ENCODE peak calls at places on chromosomes 12 and 14, in eight cellular contexts. Q, G, D, A, T, M, K and U are unnamed samples.

GRCh38 chr12:54060174-54060974 is 6.7 kb downstream of the HOXC4 start:
- DNase-seq in Q (no peak), G (no peak), D (no peak), A (no peak), T (peak), M (no peak), K (no peak), U (no peak)

GRCh38 chr12:15757553-15758255 is 31.5 kb downstream of the EPS8 start:
- DNase-seq in Q (no peak), G (no peak), D (no peak), A (no peak), T (no peak), M (peak), K (no peak), U (no peak)

GRCh38 chr14:91373591-91374245 is 43.9 kb downstream of the CCDC88C start:
- DNase-seq in Q (no peak), G (no peak), D (no peak), A (peak), T (no peak), M (no peak), K (peak), U (no peak)

GRCh38 chr12:6698352-6699046 is 2.1 kb downstream of the PIANP start:
- DNase-seq in Q (no peak), G (no peak), D (no peak), A (no peak), T (no peak), M (no peak), K (no peak), U (no peak)

GRCh38 chr12:78680596-78680995 is 184.0 kb upstream of the SYT1 start:
- DNase-seq in Q (no peak), G (no peak), D (no peak), A (no peak), T (no peak), M (no peak), K (no peak), U (no peak)

GRCh38 chr12:116692605-116693004 is 45.3 kb downstream of the SPRING1 start:
- DNase-seq in Q (no peak), G (no peak), D (no peak), A (no peak), T (no peak), M (no peak), K (no peak), U (no peak)

GRCh38 chr12:15778126-15778525 is 11.1 kb downstream of the EPS8 start:
- DNase-seq in Q (no peak), G (no peak), D (no peak), A (no peak), T (no peak), M (no peak), K (no peak), U (no peak)

GRCh38 chr14:23562822-23563472 is 4.6 kb downstream of the AP1G2 start:
- DNase-seq in Q (no peak), G (peak), D (peak), A (no peak), T (peak), M (no peak), K (no peak), U (peak)

GRCh38 chr14:96614528-96614927 is 112.3 kb downstream of the PAPOLA start:
- DNase-seq in Q (no peak), G (no peak), D (no peak), A (no peak), T (no peak), M (no peak), K (no peak), U (no peak)

GRCh38 chr12:10364839-10365681 is 24.8 kb downstream of the KLRK1 start:
- DNase-seq in Q (peak), G (peak), D (peak), A (peak), T (no peak), M (peak), K (peak), U (no peak)

GRCh38 chr12:30695327-30696102 is at the start of gene IPO8:
- DNase-seq in Q (peak), G (peak), D (peak), A (peak), T (peak), M (peak), K (peak), U (peak)

GRCh38 chr14:68401855-68402254 is 391.0 kb downstream of the ZFP36L1 start:
- DNase-seq in Q (no peak), G (no peak), D (no peak), A (peak), T (no peak), M (no peak), K (peak), U (no peak)

GRCh38 chr14:56156096-56156495 is 37.9 kb downstream of the PELI2 start:
- DNase-seq in Q (no peak), G (no peak), D (no peak), A (no peak), T (no peak), M (no peak), K (no peak), U (no peak)

GRCh38 chr14:89723930-89724915 is 230.3 kb downstream of the EFCAB11 start:
- DNase-seq in Q (no peak), G (no peak), D (no peak), A (no peak), T (no peak), M (no peak), K (no peak), U (no peak)

GRCh38 chr12:105920161-105920684 is 218.5 kb downstream of the NUAK1 start:
- DNase-seq in Q (no peak), G (no peak), D (no peak), A (no peak), T (no peak), M (no peak), K (no peak), U (no peak)

GRCh38 chr14:103696466-103697071 is 18.7 kb downstream of the XRCC3 start:
- DNase-seq in Q (peak), G (no peak), D (no peak), A (no peak), T (peak), M (no peak), K (no peak), U (peak)

GRCh38 chr12:121839106-121839992 is 19.3 kb downstream of the HPD start:
- DNase-seq in Q (peak), G (peak), D (peak), A (peak), T (peak), M (peak), K (peak), U (peak)
- TF ChIP-seq CTCF in Q (peak), G (no peak), D (peak), A (no peak), T (peak), M (peak), K (peak), U (peak)

GRCh38 chr12:126706300-126706699 is 1560.7 kb upstream of the TMEM132C start:
- DNase-seq in Q (no peak), G (no peak), D (peak), A (no peak), T (no peak), M (no peak), K (no peak), U (no peak)

GRCh38 chr12:126708492-126708896 is 1558.5 kb upstream of the TMEM132C start:
- DNase-seq in Q (peak), G (no peak), D (no peak), A (no peak), T (no peak), M (no peak), K (no peak), U (no peak)

GRCh38 chr12:126700115-126700514 is 1566.9 kb upstream of the TMEM132C start:
- DNase-seq in Q (no peak), G (no peak), D (no peak), A (no peak), T (no peak), M (no peak), K (no peak), U (no peak)

GRCh38 chr12:126704609-126705008 is 1562.4 kb upstream of the TMEM132C start:
- DNase-seq in Q (no peak), G (no peak), D (no peak), A (no peak), T (no peak), M (no peak), K (no peak), U (no peak)
- TF ChIP-seq CTCF in Q (no peak), G (no peak), D (peak), A (no peak), T (peak), M (peak), K (no peak), U (no peak)

GRCh38 chr12:68403711-68404110 is 71.5 kb upstream of the MDM1 start:
- DNase-seq in Q (no peak), G (no peak), D (no peak), A (no peak), T (no peak), M (no peak), K (no peak), U (no peak)

GRCh38 chr12:68403296-68403695 is 71.1 kb upstream of the MDM1 start:
- DNase-seq in Q (no peak), G (no peak), D (no peak), A (no peak), T (no peak), M (no peak), K (no peak), U (no peak)

GRCh38 chr12:68405292-68405900 is 73.2 kb upstream of the MDM1 start:
- DNase-seq in Q (no peak), G (no peak), D (no peak), A (no peak), T (no peak), M (no peak), K (no peak), U (no peak)

GRCh38 chr12:68402422-68402821 is 70.3 kb upstream of the MDM1 start:
- DNase-seq in Q (no peak), G (no peak), D (no peak), A (no peak), T (no peak), M (no peak), K (no peak), U (no peak)

DNA sequence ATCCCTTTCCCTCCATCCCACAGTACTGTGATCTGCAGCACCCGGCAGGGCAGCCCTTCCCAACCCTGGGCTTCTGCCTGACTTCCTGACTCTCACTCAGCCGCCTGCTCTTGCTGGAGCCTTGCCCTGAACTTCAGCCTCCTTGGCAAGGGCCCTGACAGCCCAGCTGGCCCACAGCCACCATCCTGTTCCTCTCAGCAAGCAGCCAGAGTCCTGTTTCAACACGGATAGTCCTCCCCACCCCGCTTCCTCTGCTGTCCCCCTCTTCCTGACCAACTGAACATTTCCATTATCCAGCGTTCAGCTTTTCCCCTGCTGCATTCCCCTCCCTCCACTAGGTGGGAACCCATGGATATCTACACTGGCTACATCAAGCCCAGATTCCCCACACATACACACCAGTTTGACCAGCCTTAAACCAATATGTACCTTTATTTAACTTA is 74.0 kb upstream of the MDM1 start:
- DNase-seq in Q (peak), G (peak), D (peak), A (no peak), T (no peak), M (no peak), K (no peak), U (no peak)
- TF ChIP-seq CTCF in Q (peak), G (no peak), D (peak), A (no peak), T (no peak), M (peak), K (no peak), U (peak)

DNA sequence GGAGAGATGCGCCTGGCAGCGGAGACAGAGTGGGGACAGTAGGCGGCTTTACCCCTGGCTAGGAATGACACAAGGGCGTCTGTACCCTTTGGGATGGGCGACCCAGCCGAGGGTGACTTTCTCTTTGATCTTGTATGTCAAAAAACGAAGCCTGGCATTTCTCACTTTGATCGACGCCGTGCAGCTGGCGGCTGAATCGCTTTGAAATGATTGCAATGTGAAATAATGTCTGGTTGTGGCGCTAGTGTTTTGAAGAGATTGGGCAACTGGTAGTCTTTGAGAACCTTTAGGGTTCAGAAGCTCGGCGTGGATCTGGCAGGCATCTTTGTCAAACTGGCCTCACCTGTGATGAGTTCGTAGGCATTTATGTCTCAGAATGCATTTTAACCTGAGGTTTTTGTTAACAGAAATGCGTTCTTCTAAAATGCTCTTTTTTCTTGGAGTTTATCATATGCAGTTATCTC is 992 bp downstream of the ATF1 start:
- DNase-seq in Q (no peak), G (no peak), D (no peak), A (no peak), T (no peak), M (no peak), K (no peak), U (no peak)
- TF ChIP-seq CTCF in Q (no peak), G (no peak), D (no peak), A (no peak), T (no peak), M (no peak), K (no peak), U (no peak)

GRCh38 chr14:59020382-59020781 is 168.1 kb upstream of the DAAM1 start:
- DNase-seq in Q (peak), G (peak), D (no peak), A (no peak), T (no peak), M (peak), K (no peak), U (no peak)
- TF ChIP-seq CTCF in Q (peak), G (peak), D (peak), A (peak), T (peak), M (peak), K (peak), U (peak)

DNA sequence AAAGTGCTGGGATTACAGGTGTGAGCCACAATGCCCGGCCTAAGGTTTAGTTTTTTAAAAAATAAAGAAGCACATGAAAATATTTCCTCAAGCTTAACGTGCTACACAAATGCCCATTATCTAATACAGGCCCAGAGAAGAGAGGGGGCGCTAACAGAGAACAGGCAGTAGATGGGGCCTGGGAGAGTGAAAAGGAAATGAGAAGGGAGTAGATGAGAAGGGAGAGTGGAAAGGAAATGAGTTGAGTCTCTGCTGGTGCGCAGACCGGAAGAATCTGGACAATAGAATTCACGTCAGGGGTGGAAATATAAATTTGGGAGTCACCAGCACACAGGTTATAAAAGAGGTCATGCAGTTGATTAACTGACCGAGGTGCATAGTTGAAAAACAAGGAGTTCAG is 10.7 kb downstream of the PXN start:
- DNase-seq in Q (no peak), G (no peak), D (peak), A (no peak), T (no peak), M (no peak), K (no peak), U (no peak)
- TF ChIP-seq CTCF in Q (no peak), G (no peak), D (peak), A (no peak), T (no peak), M (peak), K (peak), U (no peak)

GRCh38 chr14:100137173-100137572 is 22.3 kb downstream of the DEGS2 start:
- DNase-seq in Q (no peak), G (no peak), D (no peak), A (no peak), T (no peak), M (no peak), K (no peak), U (no peak)

GRCh38 chr14:100141133-100141497 is 18.3 kb downstream of the DEGS2 start:
- DNase-seq in Q (no peak), G (no peak), D (no peak), A (no peak), T (no peak), M (no peak), K (no peak), U (no peak)

GRCh38 chr14:100140452-100141132 is 18.9 kb downstream of the DEGS2 start:
- DNase-seq in Q (no peak), G (peak), D (peak), A (no peak), T (peak), M (no peak), K (no peak), U (no peak)

GRCh38 chr14:100138082-100138787 is 21.2 kb downstream of the DEGS2 start:
- DNase-seq in Q (no peak), G (no peak), D (no peak), A (no peak), T (no peak), M (no peak), K (no peak), U (no peak)

DNA sequence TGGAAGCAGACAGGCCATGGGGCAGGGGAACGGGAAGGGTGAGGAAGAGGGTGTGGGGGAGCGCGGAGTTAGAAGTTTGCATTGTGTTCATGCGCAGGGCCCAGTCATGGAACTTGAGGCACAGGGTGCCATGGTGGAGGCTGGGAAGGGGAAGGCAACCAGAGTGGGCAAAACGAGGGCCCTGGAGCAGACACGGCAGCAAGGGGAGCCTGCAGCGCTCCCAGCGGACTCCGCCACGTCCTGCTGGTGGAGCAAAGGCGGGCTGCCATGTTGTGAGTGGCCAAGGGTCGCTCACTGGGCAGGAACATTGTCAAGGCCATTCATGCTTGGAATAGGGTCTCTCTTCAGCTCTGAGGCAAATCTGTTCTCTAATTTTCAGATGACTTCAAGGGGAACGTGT is 20.5 kb downstream of the DEGS2 start:
- DNase-seq in Q (no peak), G (no peak), D (no peak), A (no peak), T (no peak), M (no peak), K (no peak), U (no peak)
- TF ChIP-seq CTCF in Q (no peak), G (no peak), D (no peak), A (no peak), T (no peak), M (no peak), K (no peak), U (no peak)